ENCODE peak calls at places on chromosomes 16 and 17, in four cellular contexts. L is SK-N-SH, G is GM12878, H is HepG2. U is an unnamed sample.

GRCh38 chr17:7833011-7833794 is 814 bp upstream of the KDM6B start:
- DNase-seq in G (no peak), H (no peak), L (no peak), U (no peak)

GRCh38 chr16:6484121-6484520 is 848.5 kb upstream of the RBFOX1 start:
- DNase-seq in L (no peak), H (no peak), G (no peak), U (no peak)

GRCh38 chr17:61568219-61569072 is 22.6 kb downstream of the NACA2 start:
- DNase-seq in L (no peak), G (no peak), H (peak; percentile 94), U (no peak)

GRCh38 chr16:56226840-56227525 is 35.7 kb downstream of the GNAO1 start:
- DNase-seq in G (no peak), H (no peak), L (no peak), U (no peak)

GRCh38 chr16:66264311-66265105 is 102.0 kb upstream of the CDH5 start:
- DNase-seq in H (no peak), G (no peak), L (no peak), U (no peak)

GRCh38 chr16:88790312-88791150 is 5.5 kb upstream of the PIEZO1 start:
- DNase-seq in L (no peak), G (no peak), H (no peak), U (peak; percentile 77)

GRCh38 chr17:49723423-49723822 is 15.7 kb upstream of the SLC35B1 start:
- DNase-seq in L (no peak), H (no peak), G (no peak), U (no peak)

GRCh38 chr17:40816569-40816968 is 5.8 kb downstream of the KRT10 start:
- DNase-seq in G (no peak), L (no peak), H (no peak), U (peak; percentile 63)

GRCh38 chr17:42249681-42250446 is 26.3 kb downstream of the STAT5B start:
- DNase-seq in H (no peak), G (peak; percentile 17), L (no peak), U (no peak)

GRCh38 chr16:66326995-66327513 is 39.4 kb upstream of the CDH5 start:
- DNase-seq in G (no peak), H (peak; percentile 74), L (no peak), U (peak; percentile 22)

GRCh38 chr16:16797239-16797638 is 418.3 kb downstream of the NPIPA7 start:
- DNase-seq in G (no peak), H (no peak), L (no peak), U (no peak)

GRCh38 chr17:6450926-6451717 is 6.9 kb downstream of the PIMREG start:
- DNase-seq in H (no peak), G (no peak), L (no peak), U (no peak)

GRCh38 chr17:45172541-45173286 is 11.0 kb downstream of the HEXIM2 start:
- DNase-seq in L (peak; percentile 93), H (peak; percentile 97), G (no peak), U (no peak)

GRCh38 chr17:30095507-30096244 is 20.9 kb upstream of the NSRP1 start:
- DNase-seq in H (peak; percentile 64), L (peak; percentile 18), G (peak; percentile 36), U (peak; percentile 25)

GRCh38 chr17:67992541-67993152 is 3.6 kb downstream of the C17orf58 start:
- DNase-seq in L (no peak), H (no peak), G (no peak), U (no peak)

GRCh38 chr17:80663783-80664206 is 119.2 kb downstream of the RPTOR start:
- DNase-seq in L (no peak), G (no peak), H (no peak), U (no peak)

GRCh38 chr17:81135503-81136283 is 29.6 kb upstream of the PVALEF start:
- DNase-seq in H (no peak), L (no peak), G (no peak), U (no peak)

GRCh38 chr17:673200-673681 is 41.4 kb downstream of the VPS53 start:
- DNase-seq in G (no peak), H (no peak), L (peak; percentile 30), U (no peak)

GRCh38 chr17:38660097-38661026 is 14.4 kb downstream of the EPOP start:
- DNase-seq in L (no peak), H (no peak), G (no peak), U (no peak)

GRCh38 chr16:73047221-73047535 is 750 bp downstream of the ZFHX3 start:
- DNase-seq in L (no peak), H (no peak), G (no peak), U (no peak)

GRCh38 chr17:36657763-36658490 is 56.5 kb downstream of the MRM1 start:
- DNase-seq in H (no peak), L (peak; percentile 64), G (no peak), U (peak; percentile 65)

GRCh38 chr17:29158515-29159275 is 21.5 kb downstream of the MYO18A start:
- DNase-seq in G (no peak), L (no peak), H (peak; percentile 88), U (no peak)

GRCh38 chr16:50469744-50470301 is 78.4 kb upstream of the NKD1 start:
- DNase-seq in H (no peak), G (no peak), L (no peak), U (no peak)

GRCh38 chr17:71057448-71057847 is 888.1 kb downstream of the KCNJ2 start:
- DNase-seq in H (no peak), L (no peak), G (no peak), U (no peak)

GRCh38 chr17:10018461-10018891 is 113.4 kb upstream of the RCVRN start:
- DNase-seq in H (no peak), L (no peak), G (peak; percentile 56), U (no peak)

GRCh38 chr17:67477687-67478086 is 100.6 kb downstream of the PITPNC1 start:
- DNase-seq in H (no peak), G (no peak), L (no peak), U (no peak)

GRCh38 chr16:4232541-4233386 is 9.1 kb downstream of the SRL start:
- DNase-seq in H (no peak), L (no peak), G (no peak), U (no peak)

GRCh38 chr17:78276098-78276497 is 44.7 kb downstream of the TMEM235 start:
- DNase-seq in G (peak; percentile 37), L (no peak), H (no peak), U (no peak)

GRCh38 chr16:89155184-89155679 is 16.3 kb upstream of the CDH15 start:
- DNase-seq in G (no peak), L (no peak), H (no peak), U (no peak)

GRCh38 chr17:8188408-8188839 is 1.6 kb downstream of the BORCS6 start:
- DNase-seq in H (no peak), L (no peak), G (no peak), U (no peak)

GRCh38 chr17:37844158-37844976 is 79.8 kb upstream of the TBC1D3K start:
- DNase-seq in L (peak; percentile 37), G (no peak), H (peak; percentile 56), U (peak; percentile 73)

DNA sequence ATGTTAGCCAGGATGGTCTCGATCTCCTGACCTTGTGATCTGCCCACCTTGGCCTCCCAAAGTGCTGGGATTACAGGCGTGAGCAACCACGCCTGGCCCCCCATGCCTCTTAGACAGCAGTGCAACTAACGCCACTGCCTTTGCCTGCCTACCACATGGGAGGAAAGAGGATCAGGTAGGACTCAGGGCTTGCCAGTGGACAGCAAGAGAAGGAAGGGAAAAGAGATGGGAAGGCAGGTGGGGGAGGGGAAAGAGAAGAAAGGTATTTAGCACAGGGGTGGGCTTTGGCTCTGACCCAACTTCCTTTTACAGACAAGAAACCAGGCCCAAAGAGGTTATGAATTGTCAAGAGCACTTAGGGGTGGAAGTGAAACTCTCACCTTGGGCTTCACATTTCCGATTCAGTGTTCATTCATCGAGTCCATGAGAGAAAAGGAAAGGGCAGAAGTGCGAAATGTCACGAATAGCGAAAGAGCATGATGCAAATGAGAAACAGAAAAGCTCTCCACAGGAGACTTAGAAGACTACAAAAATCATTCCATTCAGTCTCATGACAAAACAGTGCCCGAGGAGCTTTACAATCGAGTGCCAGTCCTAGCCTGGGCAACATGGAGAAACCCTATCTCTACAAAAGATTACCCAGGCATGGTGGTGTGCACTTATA is 36.4 kb downstream of the CDK5R1 start:
- DNase-seq in L (no peak), G (peak; percentile 100), H (no peak), U (no peak)
- TF ChIP-seq NFIC in L (no peak), G (peak; percentile 92), H (no peak), U (no peak)

DNA sequence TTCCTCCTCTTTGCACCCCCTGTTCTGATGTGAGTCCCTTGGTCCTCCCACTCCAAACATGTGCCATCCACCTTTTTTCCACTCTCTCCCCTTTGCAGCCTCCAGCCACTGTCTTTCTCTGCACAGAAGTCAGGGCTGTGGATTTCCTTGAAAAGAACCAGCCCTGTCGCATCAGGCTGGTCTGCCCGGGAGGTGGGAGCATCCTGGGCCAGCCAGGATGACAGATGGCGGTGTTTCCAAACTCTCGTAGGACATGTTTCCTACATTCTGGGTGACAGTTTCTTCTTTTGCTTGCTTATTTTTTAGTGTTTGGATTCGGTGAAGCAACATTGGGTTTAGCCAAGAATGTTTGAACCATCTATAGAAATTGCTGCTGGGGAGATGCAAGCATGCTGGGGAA is 100.8 kb downstream of the CCDC182 start:
- DNase-seq in L (no peak), H (no peak), G (no peak), U (no peak)
- TF ChIP-seq USF2 in L (no peak), H (no peak), G (no peak), U (no peak)

GRCh38 chr16:22816475-22816874 is 2.5 kb downstream of the HS3ST2 start:
- DNase-seq in L (no peak), G (no peak), H (no peak), U (no peak)

GRCh38 chr16:22813946-22814325 is at the start of gene HS3ST2:
- DNase-seq in H (no peak), G (no peak), L (peak; percentile 90), U (no peak)

GRCh38 chr16:22813223-22813945 is 578 bp upstream of the HS3ST2 start:
- DNase-seq in G (no peak), L (peak; percentile 84), H (peak; percentile 28), U (peak; percentile 33)

GRCh38 chr16:22815863-22816262 is 1.9 kb downstream of the HS3ST2 start:
- DNase-seq in L (no peak), G (no peak), H (no peak), U (no peak)

GRCh38 chr16:22814330-22815105 is 556 bp downstream of the HS3ST2 start:
- DNase-seq in H (no peak), L (peak; percentile 56), G (no peak), U (no peak)
- TF ChIP-seq NFIC in H (no peak), L (no peak), G (no peak), U (no peak)

DNA sequence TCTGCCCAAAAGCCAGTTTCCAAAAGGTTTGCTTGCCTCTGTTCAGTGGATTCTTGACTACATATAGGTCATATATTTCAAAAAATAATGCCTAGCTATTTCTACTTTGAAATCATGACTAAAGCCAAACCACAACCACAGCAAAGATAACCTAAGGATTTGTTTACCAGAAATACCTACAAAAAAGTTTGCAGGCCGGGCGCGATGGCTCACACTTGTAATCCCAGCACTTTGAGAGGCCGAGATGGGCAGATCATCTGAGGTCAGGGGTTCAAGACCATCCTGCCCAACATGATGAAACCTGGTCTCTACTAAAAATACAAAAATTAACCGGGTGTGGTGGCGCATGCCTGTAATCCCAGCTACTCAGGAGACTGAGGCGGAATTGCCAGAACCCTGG is 15.2 kb downstream of the CARHSP1 start:
- DNase-seq in L (no peak), G (no peak), H (no peak), U (no peak)
- TF ChIP-seq USF2 in L (no peak), G (no peak), H (no peak), U (no peak)